ENCODE peak calls at places on chromosome 13, in ten cellular contexts. M, T, Z, R, U, D, P, K, Q and S are unnamed samples.
A peak's percentile ranks its signal among the peaks of the same experiment; 100 is the strongest.

GRCh38 chr13:20475927-20476691 is 49.5 kb downstream of the CRYL1 start:
- DNase-seq in M (no peak), T (peak; percentile 77), Z (no peak), R (no peak), U (peak; percentile 43), D (no peak), P (no peak), K (no peak), Q (peak; percentile 59), S (no peak)

GRCh38 chr13:112249644-112250610 is 126.2 kb upstream of the SPACA7 start:
- DNase-seq in M (no peak), T (no peak), Z (no peak), R (no peak), U (no peak), D (no peak), P (no peak), K (no peak), Q (no peak), S (no peak)

GRCh38 chr13:33137726-33138125 is 121.5 kb downstream of the KL start:
- DNase-seq in M (no peak), T (no peak), Z (no peak), R (no peak), U (no peak), D (no peak), P (no peak), K (no peak), Q (no peak), S (no peak)

GRCh38 chr13:91356919-91357612 is 9.6 kb downstream of the MIR17HG start:
- DNase-seq in M (no peak), T (no peak), Z (no peak), R (no peak), U (no peak), D (no peak), P (no peak), K (no peak), Q (no peak), S (no peak)

GRCh38 chr13:28321751-28322150 is 173.2 kb downstream of the FLT1 start:
- DNase-seq in M (peak; percentile 17), T (no peak), Z (peak; percentile 7), R (no peak), U (no peak), D (no peak), P (no peak), K (no peak), Q (no peak), S (no peak)

GRCh38 chr13:106295971-106296370 is 239.5 kb downstream of the EFNB2 start:
- DNase-seq in M (no peak), T (no peak), Z (no peak), R (no peak), U (no peak), D (no peak), P (no peak), K (no peak), Q (no peak), S (no peak)

GRCh38 chr13:41658057-41658642 is 200.8 kb downstream of the RGCC start:
- DNase-seq in M (peak; percentile 93), T (no peak), Z (peak; percentile 60), R (no peak), U (peak; percentile 74), D (no peak), P (no peak), K (no peak), Q (no peak), S (peak; percentile 83)

GRCh38 chr13:39263033-39263432 is 224.8 kb downstream of the NHLRC3 start:
- DNase-seq in M (peak; percentile 23), T (peak; percentile 27), Z (peak; percentile 56), R (peak; percentile 23), U (peak; percentile 28), D (peak; percentile 69), P (peak; percentile 65), K (peak; percentile 43), Q (peak; percentile 9), S (peak; percentile 51)

GRCh38 chr13:113546571-113547247 is 37.8 kb upstream of the TFDP1 start:
- DNase-seq in M (peak; percentile 28), T (no peak), Z (peak; percentile 40), R (no peak), U (peak; percentile 64), D (peak; percentile 29), P (no peak), K (no peak), Q (peak; percentile 6), S (peak; percentile 26)

GRCh38 chr13:76697277-76697676 is 188.9 kb downstream of the KCTD12 start:
- DNase-seq in M (no peak), T (no peak), Z (no peak), R (no peak), U (no peak), D (no peak), P (no peak), K (no peak), Q (no peak), S (no peak)

DNA sequence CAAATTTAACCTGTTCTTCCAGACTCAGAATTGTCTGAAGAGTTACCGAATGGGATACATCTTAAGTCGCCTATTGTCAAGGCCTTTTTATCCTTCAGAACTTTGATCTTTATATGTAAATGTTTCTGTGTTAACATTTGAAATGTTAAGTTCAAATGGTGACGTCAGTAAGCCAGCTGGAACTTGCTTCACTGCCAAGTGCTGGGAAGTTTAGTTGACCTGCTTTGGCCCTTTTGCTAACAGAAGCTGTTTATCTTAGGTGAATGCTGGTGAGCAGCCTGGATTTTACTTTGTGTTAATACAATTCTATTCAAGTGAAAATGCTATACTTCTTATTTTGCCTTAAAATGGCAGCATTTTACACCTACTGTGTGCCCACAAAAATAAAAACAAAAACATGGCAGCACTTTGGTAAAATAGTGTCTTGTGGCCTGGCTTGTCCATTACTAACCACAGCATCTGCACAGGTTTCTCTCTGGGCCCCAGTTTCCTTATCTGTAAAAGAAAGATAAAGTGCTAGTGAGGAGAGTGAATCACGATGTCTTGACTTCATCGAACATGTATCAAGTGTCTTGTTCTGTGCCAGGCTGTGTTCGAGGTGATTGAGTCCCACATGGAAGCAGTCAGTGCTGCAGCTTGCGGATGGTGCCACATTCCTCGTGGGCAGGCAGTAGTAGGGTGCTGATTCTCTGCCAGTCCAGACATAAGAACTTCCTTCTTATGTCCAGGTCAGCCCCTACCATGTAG is 2.2 kb downstream of the NAXD start:
- DNase-seq in M (peak; percentile 97), T (peak; percentile 85), Z (peak; percentile 91), R (peak; percentile 81), U (peak; percentile 84), D (peak; percentile 61), P (no peak), K (no peak), Q (peak; percentile 59), S (peak; percentile 79)
- H3K4me3 ChIP-seq in M (no peak overlapping the region), T (peak overlapping the region; percentile 86), Z (no peak overlapping the region), R (peak overlapping the region; percentile 81), U (no peak overlapping the region), D (no peak overlapping the region), P (peak overlapping the region; percentile 92), K (no peak overlapping the region), Q (no peak overlapping the region), S (no peak overlapping the region)

DNA sequence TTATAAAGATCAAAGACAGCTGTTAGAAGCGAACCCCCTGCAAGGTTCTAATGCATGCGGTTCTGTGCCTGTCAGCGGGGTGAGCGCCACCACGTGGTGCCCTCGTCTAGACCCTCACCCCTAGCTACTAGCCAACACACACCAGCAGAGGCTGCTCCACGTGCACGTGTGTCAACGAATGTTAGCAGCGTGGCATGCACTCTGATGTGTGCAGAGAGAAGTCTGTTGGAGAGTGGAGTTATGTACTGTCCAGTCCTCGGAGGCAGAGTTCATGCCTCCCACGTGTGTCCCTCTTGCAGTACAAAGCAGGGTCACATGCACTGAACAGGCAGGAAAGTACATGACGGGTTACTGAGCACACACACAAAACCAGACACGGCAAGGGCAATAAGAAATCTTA is 75.0 kb upstream of the SLC15A1 start:
- DNase-seq in M (no peak), T (no peak), Z (no peak), R (no peak), U (no peak), D (no peak), P (no peak), K (no peak), Q (no peak), S (no peak)
- TF ChIP-seq CTCF in M (no peak), T (no peak), Z (no peak), R (no peak), U (no peak), D (no peak), P (no peak), K (no peak), Q (no peak), S (no peak)

DNA sequence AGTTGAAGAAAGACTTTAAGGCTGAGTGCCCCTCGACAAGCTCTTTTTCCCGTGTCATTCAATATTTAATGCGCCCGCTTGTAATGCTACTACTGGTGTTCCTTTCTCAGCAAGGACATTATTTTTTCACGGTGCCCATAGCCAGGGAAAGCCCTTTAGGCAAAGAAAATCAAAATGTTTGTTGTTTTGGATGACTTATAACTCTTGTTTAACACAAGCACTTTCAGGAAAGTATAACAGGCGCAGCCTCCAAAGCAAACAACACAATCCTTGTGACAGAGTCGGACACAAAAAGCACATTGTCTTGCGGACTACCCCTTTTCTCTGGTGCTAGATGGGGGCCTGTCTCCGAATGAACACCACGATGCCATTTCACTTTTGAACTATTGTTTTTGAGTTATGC is 12.4 kb downstream of the ZIC5 start:
- DNase-seq in M (no peak), T (peak; percentile 11), Z (no peak), R (no peak), U (no peak), D (no peak), P (no peak), K (no peak), Q (no peak), S (no peak)
- H3K4me3 ChIP-seq in M (no peak overlapping the region), T (no peak overlapping the region), Z (no peak overlapping the region), R (no peak overlapping the region), U (no peak overlapping the region), D (no peak overlapping the region), P (no peak overlapping the region), K (no peak overlapping the region), Q (no peak overlapping the region), S (no peak overlapping the region)

GRCh38 chr13:59266478-59267063 is 897.2 kb downstream of the DIAPH3 start:
- DNase-seq in M (no peak), T (no peak), Z (no peak), R (no peak), U (no peak), D (no peak), P (no peak), K (no peak), Q (no peak), S (peak; percentile 13)

GRCh38 chr13:59259416-59260000 is 904.2 kb downstream of the DIAPH3 start:
- DNase-seq in M (no peak), T (no peak), Z (no peak), R (no peak), U (no peak), D (no peak), P (no peak), K (no peak), Q (no peak), S (no peak)

GRCh38 chr13:59263531-59263930 is 900.2 kb downstream of the DIAPH3 start:
- DNase-seq in M (no peak), T (no peak), Z (no peak), R (no peak), U (no peak), D (no peak), P (no peak), K (no peak), Q (no peak), S (no peak)

DNA sequence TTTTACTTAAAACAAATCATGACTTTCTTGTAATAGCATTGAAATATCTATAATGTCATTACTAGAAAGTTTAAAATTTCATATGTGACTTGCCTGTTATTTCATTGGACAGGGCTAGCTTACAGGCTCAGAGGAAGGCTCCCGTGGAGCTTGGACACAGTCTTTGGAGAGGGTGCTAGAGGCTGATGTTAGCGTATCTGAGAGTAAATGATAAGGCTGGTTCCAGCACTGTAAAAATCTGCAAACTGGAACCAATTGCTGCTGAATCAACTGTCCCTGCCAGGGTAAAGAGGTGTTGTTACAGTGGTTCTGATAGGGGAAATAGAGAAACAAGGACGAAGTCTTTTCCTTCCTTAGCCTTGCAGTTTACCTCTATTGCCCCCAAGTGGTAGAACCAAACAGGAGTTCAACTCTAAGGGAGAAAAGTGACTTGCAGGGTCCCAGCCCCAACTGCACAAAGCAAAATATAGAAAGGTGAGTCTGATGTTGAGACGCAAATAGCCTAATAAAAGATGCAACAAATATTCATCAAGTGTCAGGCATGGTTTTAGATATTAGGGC is 901.7 kb downstream of the DIAPH3 start:
- DNase-seq in M (peak; percentile 12), T (no peak), Z (no peak), R (no peak), U (no peak), D (no peak), P (no peak), K (no peak), Q (no peak), S (peak; percentile 44)
- TF ChIP-seq CTCF in M (peak; percentile 44), T (no peak), Z (no peak), R (no peak), U (peak; percentile 30), D (no peak), P (no peak), K (no peak), Q (no peak), S (peak; percentile 60)